ENCODE peak calls at places on chromosomes 12 and 14, in eight cellular contexts. Y, W, X, H, U, R, P and Q are unnamed samples.

GRCh38 chr14:22422238-22422637 is 166.8 kb downstream of the DAD1 start:
- DNase-seq in Y (no peak), W (no peak), X (no peak), H (no peak), U (no peak), R (no peak), P (no peak), Q (no peak)

GRCh38 chr12:106139422-106140141 is 828 bp upstream of the NUAK1 start:
- DNase-seq in Y (peak), W (no peak), X (peak), H (peak), U (no peak), R (no peak), P (peak), Q (no peak)

GRCh38 chr12:62767946-62768345 is 167.0 kb downstream of the PPM1H start:
- DNase-seq in Y (peak), W (no peak), X (no peak), H (no peak), U (no peak), R (no peak), P (no peak), Q (no peak)

GRCh38 chr14:103126873-103127304 is 3.6 kb downstream of the TNFAIP2 start:
- DNase-seq in Y (peak), W (no peak), X (no peak), H (no peak), U (no peak), R (no peak), P (peak), Q (no peak)

GRCh38 chr12:57452181-57452936 is 2.7 kb upstream of the INHBE start:
- DNase-seq in Y (peak), W (no peak), X (no peak), H (no peak), U (no peak), R (no peak), P (no peak), Q (no peak)

GRCh38 chr14:30521899-30522736 is 36.8 kb upstream of the G2E3 start:
- DNase-seq in Y (peak), W (no peak), X (no peak), H (peak), U (peak), R (no peak), P (no peak), Q (no peak)

GRCh38 chr12:7493006-7493405 is 10.6 kb downstream of the CD163 start:
- DNase-seq in Y (no peak), W (no peak), X (no peak), H (no peak), U (no peak), R (no peak), P (no peak), Q (no peak)

GRCh38 chr12:20493924-20494323 is 125.6 kb downstream of the PDE3A start:
- DNase-seq in Y (no peak), W (no peak), X (no peak), H (no peak), U (no peak), R (no peak), P (no peak), Q (no peak)

GRCh38 chr14:54669759-54670630 is 103.1 kb downstream of the SAMD4A start:
- DNase-seq in Y (peak), W (no peak), X (no peak), H (no peak), U (no peak), R (peak), P (no peak), Q (no peak)

GRCh38 chr12:16583991-16584745 is 21.8 kb downstream of the LMO3 start:
- DNase-seq in Y (peak), W (no peak), X (no peak), H (no peak), U (no peak), R (no peak), P (no peak), Q (no peak)

GRCh38 chr12:86697916-86698315 is 441.7 kb upstream of the MGAT4C start:
- DNase-seq in Y (no peak), W (no peak), X (no peak), H (no peak), U (no peak), R (no peak), P (no peak), Q (no peak)

GRCh38 chr14:88611878-88612277 is 49.0 kb downstream of the ZC3H14 start:
- DNase-seq in Y (no peak), W (no peak), X (no peak), H (no peak), U (no peak), R (no peak), P (no peak), Q (no peak)

GRCh38 chr12:87853448-87854003 is 175.7 kb downstream of the C12orf50 start:
- DNase-seq in Y (no peak), W (no peak), X (no peak), H (no peak), U (no peak), R (no peak), P (no peak), Q (no peak)

GRCh38 chr14:56463491-56463890 is 116.1 kb upstream of the TMEM260 start:
- DNase-seq in Y (no peak), W (no peak), X (no peak), H (no peak), U (no peak), R (no peak), P (no peak), Q (no peak)

GRCh38 chr12:88904705-88905104 is 324.4 kb upstream of the KITLG start:
- DNase-seq in Y (no peak), W (no peak), X (no peak), H (peak), U (no peak), R (no peak), P (no peak), Q (no peak)

GRCh38 chr14:67186369-67186768 is 2.9 kb upstream of the GARIN2 start:
- DNase-seq in Y (no peak), W (no peak), X (no peak), H (no peak), U (no peak), R (no peak), P (no peak), Q (peak)

GRCh38 chr12:57235012-57235727 is 5.7 kb downstream of the SHMT2 start:
- DNase-seq in Y (peak), W (no peak), X (no peak), H (no peak), U (no peak), R (no peak), P (no peak), Q (no peak)

GRCh38 chr14:61223552-61223951 is 57.6 kb downstream of the TMEM30B start:
- DNase-seq in Y (no peak), W (no peak), X (no peak), H (no peak), U (no peak), R (no peak), P (no peak), Q (no peak)

GRCh38 chr12:99529966-99530365 is 117.6 kb upstream of the GARIN6 start:
- DNase-seq in Y (no peak), W (no peak), X (no peak), H (no peak), U (no peak), R (no peak), P (no peak), Q (no peak)

GRCh38 chr12:6567112-6567680 is 895 bp downstream of the NOP2 start:
- DNase-seq in Y (no peak), W (no peak), X (no peak), H (no peak), U (no peak), R (no peak), P (no peak), Q (no peak)